ENCODE peak calls at places on chromosomes 5 and 9, in seven cellular contexts. I is endothelial cell, D is neural crest cell, B is hepatocyte, E is BJ, M is astrocyte, V is GM10248. U is an unnamed sample.

GRCh38 chr9:78073722-78074121 is 42.1 kb upstream of the GNAQ start:
- DNase-seq in E (no peak), V (no peak), B (no peak), D (no peak), I (no peak), M (no peak), U (no peak)

GRCh38 chr5:100762995-100763394 is 140.1 kb downstream of the ST8SIA4 start:
- DNase-seq in E (no peak), I (no peak), M (no peak), V (no peak), D (no peak), B (no peak), U (no peak)

GRCh38 chr9:36298566-36298965 is 40.3 kb upstream of the GNE start:
- DNase-seq in B (no peak), V (no peak), I (no peak), E (peak; percentile 41), M (peak; percentile 86), D (no peak), U (peak; percentile 42)

GRCh38 chr9:87497604-87498045 is at the start of gene DAPK1:
- DNase-seq in E (no peak), M (peak; percentile 37), I (peak; percentile 79), D (peak; percentile 68), B (peak; percentile 89), V (peak; percentile 84), U (no peak)

GRCh38 chr5:155983954-155984353 is 343.0 kb upstream of the SGCD start:
- DNase-seq in B (no peak), D (no peak), V (no peak), I (no peak), E (no peak), M (peak; percentile 18), U (no peak)

GRCh38 chr5:52771343-52772039 is 16.2 kb upstream of the ITGA1 start:
- DNase-seq in M (no peak), V (peak; percentile 34), B (no peak), I (no peak), E (no peak), D (no peak), U (no peak)

GRCh38 chr9:16202913-16203734 is 650.3 kb downstream of the CCDC171 start:
- DNase-seq in M (peak; percentile 97), D (no peak), E (peak; percentile 74), B (peak; percentile 28), V (no peak), I (no peak), U (peak; percentile 80)

GRCh38 chr9:100714372-100715099 is 136.7 kb downstream of the CAVIN4 start:
- DNase-seq in E (no peak), M (peak; percentile 7), B (peak; percentile 85), V (peak; percentile 62), I (peak; percentile 85), D (peak; percentile 89), U (peak; percentile 46)

GRCh38 chr5:151931260-151931659 is 6.6 kb upstream of the GLRA1 start:
- DNase-seq in V (no peak), M (no peak), E (no peak), D (no peak), I (no peak), B (no peak), U (no peak)

GRCh38 chr5:172769598-172770373 is 1.2 kb downstream of the DUSP1 start:
- DNase-seq in V (no peak), D (no peak), I (no peak), M (no peak), E (no peak), B (peak; percentile 42), U (peak; percentile 49)

GRCh38 chr5:21802869-21803490 is 1050.2 kb downstream of the CDH12 start:
- DNase-seq in V (peak; percentile 20), E (no peak), B (peak; percentile 28), D (no peak), I (no peak), M (peak; percentile 14), U (peak; percentile 1)

GRCh38 chr5:145792840-145793239 is 42.3 kb downstream of the PRELID2 start:
- DNase-seq in M (no peak), I (no peak), B (no peak), V (no peak), E (no peak), D (no peak), U (no peak)

GRCh38 chr5:162719720-162720119 is 652.1 kb downstream of the GABRG2 start:
- DNase-seq in V (no peak), I (no peak), E (no peak), D (no peak), B (no peak), M (no peak), U (no peak)

GRCh38 chr5:54889826-54890225 is 95.6 kb downstream of the ESM1 start:
- DNase-seq in I (no peak), D (no peak), M (peak; percentile 90), B (no peak), V (no peak), E (peak; percentile 48), U (peak; percentile 71)

GRCh38 chr9:95115104-95115503 is 202.4 kb downstream of the FANCC start:
- DNase-seq in I (no peak), M (no peak), V (no peak), E (no peak), B (no peak), D (no peak), U (no peak)

GRCh38 chr5:68215208-68215887 is at the start of gene PIK3R1:
- DNase-seq in B (peak; percentile 98), E (peak; percentile 61), V (peak; percentile 96), D (peak; percentile 90), M (peak; percentile 82), I (peak; percentile 98), U (peak; percentile 89)
- TF ChIP-seq CTCF in B (peak; percentile 37), E (peak; percentile 54), V (peak; percentile 5), D (peak; percentile 59), M (peak; percentile 25), I (peak; percentile 38), U (peak; percentile 68)

GRCh38 chr9:108761530-108762347 is 94.0 kb downstream of the ACTL7B start:
- DNase-seq in V (peak; percentile 66), D (peak; percentile 60), B (peak; percentile 82), M (peak; percentile 13), I (peak; percentile 67), E (no peak), U (peak; percentile 29)
- TF ChIP-seq CTCF in V (peak; percentile 68), D (peak; percentile 92), B (peak; percentile 88), M (peak; percentile 92), I (peak; percentile 84), E (peak; percentile 83), U (peak; percentile 95)

GRCh38 chr9:37534901-37535300 is 41.3 kb downstream of the FBXO10 start:
- DNase-seq in B (no peak), E (no peak), V (no peak), D (no peak), I (no peak), M (no peak), U (no peak)
- TF ChIP-seq CTCF in B (no peak), E (no peak), V (no peak), D (no peak), I (no peak), M (no peak), U (no peak)

DNA sequence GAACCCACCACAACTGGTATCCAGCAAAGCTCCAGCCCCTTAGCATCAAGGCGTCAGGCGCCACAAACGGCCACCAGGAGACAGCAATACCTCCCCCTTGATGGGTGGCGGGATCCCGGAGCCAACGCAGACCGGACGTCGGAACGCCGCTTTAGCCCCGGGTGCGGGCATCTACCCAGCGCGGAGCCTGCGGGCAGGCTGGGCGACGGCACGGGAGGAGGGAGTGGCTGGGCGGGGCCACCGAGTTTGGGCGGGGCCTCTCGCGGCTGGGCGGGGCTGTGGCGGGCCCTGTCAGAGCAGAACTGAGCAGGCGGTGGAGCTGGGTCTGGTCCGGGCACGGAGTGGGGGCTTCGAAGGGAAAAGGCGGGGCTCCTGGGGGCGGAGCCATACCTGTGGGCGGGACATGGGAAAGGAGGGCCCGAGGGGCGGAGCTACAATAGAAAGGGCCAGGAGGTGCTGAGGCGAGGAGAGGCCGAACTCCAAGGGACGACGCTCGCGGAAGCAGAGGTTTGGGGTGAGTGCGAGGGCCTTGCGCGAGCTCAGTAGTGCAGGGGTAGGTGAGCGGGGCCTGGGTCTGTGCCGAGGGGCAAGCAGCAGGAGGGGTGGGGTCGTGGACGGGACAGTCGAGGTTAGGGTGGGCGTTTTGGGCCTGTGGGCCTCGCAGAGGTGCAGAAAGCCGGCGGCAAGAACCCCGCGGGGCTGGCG is 40.2 kb upstream of the GARNL3 start:
- DNase-seq in M (peak; percentile 36), B (peak; percentile 96), V (peak; percentile 96), E (no peak), D (peak; percentile 86), I (peak; percentile 91), U (peak; percentile 35)
- TF ChIP-seq CTCF in M (no peak), B (peak; percentile 29), V (no peak), E (peak; percentile 19), D (peak; percentile 44), I (peak; percentile 29), U (peak; percentile 52)

DNA sequence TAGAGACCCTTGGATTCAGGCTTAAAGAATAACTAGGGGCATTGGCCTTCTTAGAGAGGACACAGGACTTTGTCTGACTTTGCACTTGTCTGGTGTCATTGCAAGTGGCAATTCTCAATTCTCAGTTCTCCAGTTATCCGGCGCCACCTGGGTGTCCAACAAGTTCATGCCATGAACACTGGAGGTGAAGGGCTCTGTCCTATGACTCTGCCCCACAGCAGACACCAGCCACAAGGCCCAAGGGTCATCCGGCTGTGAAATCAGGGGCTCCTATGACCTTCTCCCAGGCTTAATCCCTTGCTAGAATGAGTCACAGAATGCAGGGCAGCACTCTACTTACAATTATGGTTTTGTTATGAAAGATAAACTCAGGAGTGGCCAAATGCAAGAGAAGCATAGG is 391.9 kb downstream of the GADD45G start:
- DNase-seq in V (no peak), E (no peak), I (peak; percentile 6), B (peak; percentile 45), M (no peak), D (no peak), U (no peak)
- TF ChIP-seq CTCF in V (no peak), E (no peak), I (no peak), B (peak; percentile 11), M (no peak), D (no peak), U (no peak)